ENCODE peak calls at places on chromosomes 13 and 19, in six cellular contexts. F, V, U, E, K and A are unnamed samples.

GRCh38 chr19:55216461-55217198 is 7.3 kb upstream of the PTPRH start:
- DNase-seq in V (peak), E (peak), K (peak), U (peak), F (peak), A (peak)

GRCh38 chr13:111216166-111216960 is 101.3 kb downstream of the ARHGEF7 start:
- DNase-seq in K (no peak), E (no peak), F (peak), U (peak), V (peak), A (peak)

GRCh38 chr13:29361716-29362115 is 233.8 kb downstream of the SLC7A1 start:
- DNase-seq in U (no peak), K (no peak), F (no peak), E (no peak), V (no peak), A (no peak)

GRCh38 chr13:30257433-30258099 is 49.8 kb downstream of the KATNAL1 start:
- DNase-seq in V (no peak), U (no peak), K (no peak), F (peak), E (no peak), A (peak)

GRCh38 chr19:18514800-18515682 is 6.8 kb downstream of the ELL start:
- DNase-seq in E (peak), U (no peak), F (no peak), K (no peak), V (peak), A (peak)

GRCh38 chr19:50896591-50897190 is 14.5 kb downstream of the KLK4 start:
- DNase-seq in U (peak), K (no peak), F (no peak), V (no peak), E (peak), A (no peak)

GRCh38 chr13:37716395-37716794 is 117.8 kb upstream of the POSTN start:
- DNase-seq in V (no peak), E (no peak), F (no peak), K (no peak), U (no peak), A (no peak)

GRCh38 chr13:101829484-101829883 is 377.0 kb downstream of the ITGBL1 start:
- DNase-seq in U (no peak), E (no peak), F (no peak), K (no peak), V (no peak), A (no peak)